ENCODE peak calls at places on chromosomes 6 and 20, in eight cellular contexts. F is cardiac muscle cell, C is tibial artery, R is SK-N-SH, A is aorta, P is HFF-Myc, S is fibroblast of the aortic adventitia, I is GM12865. N is an unnamed sample.
A peak's percentile ranks its signal among the peaks of the same experiment; 100 is the strongest.

GRCh38 chr6:50663806-50664205 is 49.5 kb upstream of the TFAP2D start:
- DNase-seq in C (no peak), I (no peak), A (no peak), S (no peak), F (no peak), P (no peak), R (no peak), N (no peak)

GRCh38 chr6:63716169-63716568 is 80.6 kb downstream of the PHF3 start:
- DNase-seq in R (no peak), S (no peak), A (no peak), P (no peak), C (no peak), I (peak; percentile 41), F (no peak), N (no peak)

GRCh38 chr6:40779399-40779798 is 192.2 kb upstream of the LRFN2 start:
- DNase-seq in I (no peak), R (no peak), F (no peak), C (no peak), S (peak; percentile 18), A (no peak), P (peak; percentile 7), N (peak; percentile 43)

GRCh38 chr6:159008656-159009288 is 8.8 kb upstream of the RSPH3 start:
- DNase-seq in F (peak; percentile 57), S (peak; percentile 47), R (peak; percentile 8), A (no peak), P (no peak), C (no peak), I (peak; percentile 71), N (no peak)

GRCh38 chr6:38640216-38640909 is 634 bp upstream of the BTBD9 start:
- DNase-seq in I (peak; percentile 2), F (peak; percentile 5), P (no peak), S (peak; percentile 17), C (no peak), A (no peak), R (no peak), N (no peak)

GRCh38 chr6:90436403-90436802 is 139.8 kb upstream of the BACH2 start:
- DNase-seq in P (no peak), I (no peak), S (no peak), R (no peak), A (no peak), F (no peak), C (no peak), N (no peak)

GRCh38 chr20:51758978-51759544 is 9.1 kb downstream of the ATP9A start:
- DNase-seq in P (no peak), R (no peak), C (no peak), S (no peak), F (peak; percentile 32), I (no peak), A (peak; percentile 81), N (no peak)

GRCh38 chr6:133701633-133702331 is 187.1 kb upstream of the TCF21 start:
- DNase-seq in A (no peak), P (no peak), R (no peak), I (peak; percentile 1), C (no peak), S (peak; percentile 56), F (peak; percentile 75), N (no peak)

GRCh38 chr6:113719545-113719944 is 137.6 kb upstream of the MARCKS start:
- DNase-seq in R (no peak), I (no peak), S (peak; percentile 41), F (no peak), P (no peak), A (no peak), C (no peak), N (no peak)

GRCh38 chr20:34370062-34370461 is 7.0 kb downstream of the ITCH start:
- DNase-seq in I (no peak), P (no peak), F (no peak), C (no peak), S (no peak), R (no peak), A (no peak), N (no peak)

GRCh38 chr6:112198582-112198981 is 55.8 kb downstream of the LAMA4 start:
- DNase-seq in C (no peak), A (no peak), F (no peak), R (no peak), I (no peak), P (no peak), S (no peak), N (no peak)

GRCh38 chr6:154187203-154187602 is 148.2 kb downstream of the OPRM1 start:
- DNase-seq in F (no peak), I (no peak), P (no peak), A (no peak), C (no peak), R (no peak), S (no peak), N (no peak)

GRCh38 chr6:24918641-24919403 is 16.9 kb downstream of the RIPOR2 start:
- DNase-seq in S (no peak), I (peak; percentile 43), P (no peak), R (peak; percentile 17), C (no peak), A (no peak), F (no peak), N (no peak)
- H3K4me3 ChIP-seq in S (no peak overlapping the region), I (no peak overlapping the region), P (no peak overlapping the region), R (no peak overlapping the region), C (no peak overlapping the region), A (no peak overlapping the region), F (no peak overlapping the region), N (no peak overlapping the region)

GRCh38 chr6:136764522-136764993 is 27.7 kb downstream of the MAP3K5 start:
- DNase-seq in S (no peak), C (no peak), F (no peak), I (peak; percentile 91), R (no peak), A (no peak), P (no peak), N (no peak)
- H3K4me3 ChIP-seq in S (no peak overlapping the region), C (no peak overlapping the region), F (no peak overlapping the region), I (peak overlapping the region; percentile 47), R (no peak overlapping the region), A (no peak overlapping the region), P (no peak overlapping the region), N (no peak overlapping the region)

GRCh38 chr20:25076731-25077609 is 5.0 kb downstream of the VSX1 start:
- DNase-seq in A (no peak), F (peak; percentile 52), C (no peak), S (no peak), I (peak; percentile 41), P (no peak), R (peak; percentile 48), N (no peak)
- H3K4me3 ChIP-seq in A (no peak overlapping the region), F (no peak overlapping the region), C (peak overlapping the region; percentile 21), S (no peak overlapping the region), I (no peak overlapping the region), P (peak overlapping the region; percentile 4), R (peak overlapping the region; percentile 46), N (peak overlapping the region; percentile 5)

DNA sequence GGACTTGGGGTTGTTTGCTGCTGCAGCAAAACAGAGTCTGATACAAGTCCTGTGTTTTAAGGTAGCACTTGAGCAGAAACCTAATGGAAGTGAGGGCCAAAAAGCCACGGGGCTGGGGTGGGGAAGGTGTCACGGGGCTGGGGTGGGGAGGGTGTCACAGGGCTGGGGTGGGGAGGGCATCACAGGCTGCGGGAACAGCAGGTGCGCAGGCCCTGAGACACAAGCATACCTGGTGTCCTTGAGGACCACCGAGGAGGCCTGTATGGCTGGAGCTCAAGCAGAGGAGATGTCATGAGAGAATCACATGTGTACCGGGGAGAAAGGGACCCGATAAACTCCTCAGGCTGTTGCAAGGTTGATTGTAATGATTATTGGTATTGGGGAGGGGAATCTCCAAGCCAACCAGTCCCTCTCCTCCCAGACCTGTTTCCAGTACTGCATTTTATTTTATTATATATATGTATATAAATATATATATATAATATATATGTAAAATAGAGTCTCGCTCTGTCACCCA is 13.6 kb upstream of the SPO11 start:
- DNase-seq in A (no peak), R (no peak), P (no peak), I (no peak), S (no peak), F (no peak), C (no peak), N (no peak)
- H3K4me3 ChIP-seq in A (no peak overlapping the region), R (no peak overlapping the region), P (no peak overlapping the region), I (no peak overlapping the region), S (no peak overlapping the region), F (no peak overlapping the region), C (no peak overlapping the region), N (no peak overlapping the region)

GRCh38 chr20:47713163-47713562 is 72.1 kb downstream of the SULF2 start:
- DNase-seq in P (no peak), F (no peak), S (no peak), A (no peak), C (no peak), I (no peak), R (no peak), N (no peak)

GRCh38 chr20:47710665-47711045 is 74.6 kb downstream of the SULF2 start:
- DNase-seq in F (no peak), C (no peak), R (no peak), S (no peak), I (no peak), A (peak; percentile 64), P (no peak), N (no peak)

GRCh38 chr20:47708953-47709833 is 76.1 kb downstream of the SULF2 start:
- DNase-seq in A (peak; percentile 20), C (no peak), R (peak; percentile 69), I (no peak), S (no peak), F (no peak), P (no peak), N (no peak)

GRCh38 chr20:47713941-47714450 is 71.3 kb downstream of the SULF2 start:
- DNase-seq in P (no peak), I (no peak), F (no peak), C (peak; percentile 77), S (peak; percentile 17), A (peak; percentile 84), R (no peak), N (no peak)

DNA sequence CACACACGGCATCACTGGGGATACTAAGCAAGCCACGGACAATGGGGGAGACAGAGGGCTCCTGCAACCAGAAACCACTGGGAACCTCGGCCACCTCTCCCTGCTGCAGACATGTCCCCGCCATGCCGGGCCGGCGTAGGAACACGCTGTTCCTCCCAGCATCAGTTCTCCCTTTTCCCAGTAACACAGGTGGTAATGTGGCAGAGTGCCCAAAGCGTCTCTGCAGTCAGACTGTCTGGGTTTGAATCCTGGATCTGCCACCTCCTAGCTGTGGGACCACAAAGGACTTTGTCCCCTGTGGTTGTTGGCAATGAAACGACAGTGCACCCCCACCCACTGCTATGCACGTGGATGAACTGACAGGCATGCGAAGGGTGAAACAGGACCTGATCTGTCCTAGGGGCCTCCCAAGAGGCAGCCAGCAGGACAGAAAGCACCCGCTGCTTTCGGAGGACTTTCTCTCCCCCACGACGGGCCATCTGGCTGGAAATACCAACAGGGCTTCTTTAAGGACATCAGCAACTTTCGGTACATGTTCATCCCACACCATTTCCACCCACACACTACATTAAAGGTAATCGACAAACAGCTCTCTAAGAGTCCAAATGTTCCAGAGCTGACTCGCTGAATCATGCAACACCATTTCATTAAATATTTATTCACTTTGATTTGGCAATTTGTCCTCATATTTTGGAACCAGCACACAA is 74.1 kb downstream of the SULF2 start:
- DNase-seq in A (peak; percentile 64), F (no peak), R (no peak), I (no peak), S (no peak), P (no peak), C (no peak), N (no peak)
- H3K4me3 ChIP-seq in A (no peak overlapping the region), F (no peak overlapping the region), R (no peak overlapping the region), I (no peak overlapping the region), S (no peak overlapping the region), P (no peak overlapping the region), C (no peak overlapping the region), N (no peak overlapping the region)

N was measured in BJ.